ENCODE peak calls at places on chromosomes 1 and 21, in five cellular contexts. S, G, N, Z and L are unnamed samples.

GRCh38 chr1:229822026-229822425 is 196.0 kb downstream of the URB2 start:
- DNase-seq in G (no peak), S (no peak), Z (no peak), N (no peak), L (no peak)

GRCh38 chr1:231606712-231607111 is 19.9 kb upstream of the DISC1 start:
- DNase-seq in S (no peak), N (no peak), Z (no peak), G (no peak), L (peak; percentile 40)

GRCh38 chr1:46547481-46548383 is 3.7 kb downstream of the KNCN start:
- DNase-seq in G (peak; percentile 56), N (no peak), Z (peak; percentile 29), S (no peak), L (peak; percentile 30)

GRCh38 chr1:15956150-15956549 is 19.8 kb downstream of the ZBTB17 start:
- DNase-seq in N (no peak), Z (no peak), S (no peak), G (no peak), L (no peak)

GRCh38 chr1:156625436-156626078 is 6.3 kb downstream of the HAPLN2 start:
- DNase-seq in S (peak; percentile 78), N (peak; percentile 43), Z (no peak), G (peak; percentile 76), L (no peak)

GRCh38 chr1:22846453-22846852 is 126.2 kb downstream of the LACTBL1 start:
- DNase-seq in Z (no peak), N (no peak), S (no peak), G (no peak), L (no peak)

GRCh38 chr1:247360116-247360898 is 28.6 kb upstream of the ZNF496 start:
- DNase-seq in S (no peak), G (no peak), N (no peak), Z (no peak), L (no peak)

GRCh38 chr1:163361123-163361934 is 39.6 kb downstream of the NUF2 start:
- DNase-seq in S (no peak), Z (peak; percentile 55), N (no peak), G (peak; percentile 21), L (peak; percentile 35)

GRCh38 chr1:204962742-204963632 is 80.0 kb upstream of the CNTN2 start:
- DNase-seq in N (no peak), Z (no peak), G (no peak), S (no peak), L (no peak)

GRCh38 chr1:111596499-111596898 is 23.1 kb upstream of the RAP1A start:
- DNase-seq in S (no peak), G (no peak), N (no peak), Z (no peak), L (no peak)

GRCh38 chr1:219323426-219323825 is 149.7 kb downstream of the LYPLAL1 start:
- DNase-seq in Z (no peak), S (no peak), G (no peak), N (no peak), L (no peak)

GRCh38 chr1:209710098-209710497 is 5.5 kb downstream of the HSD11B1 start:
- DNase-seq in S (no peak), G (no peak), N (no peak), Z (no peak), L (no peak)

GRCh38 chr1:31859719-31860118 is 43.9 kb upstream of the SPOCD1 start:
- DNase-seq in S (no peak), N (no peak), G (no peak), Z (no peak), L (no peak)

GRCh38 chr1:17710889-17711576 is 44.1 kb upstream of the ACTL8 start:
- DNase-seq in G (no peak), Z (no peak), N (no peak), S (no peak), L (no peak)

GRCh38 chr21:39582749-39583148 is 30.0 kb upstream of the B3GALT5 start:
- DNase-seq in Z (no peak), N (no peak), G (no peak), S (no peak), L (no peak)

GRCh38 chr1:167345386-167345733 is 124.7 kb downstream of the POU2F1 start:
- DNase-seq in G (no peak), N (no peak), S (no peak), Z (no peak), L (no peak)

GRCh38 chr1:202281316-202282016 is 60.3 kb downstream of the UBE2T start:
- DNase-seq in G (no peak), N (no peak), S (no peak), Z (no peak), L (peak; percentile 81)

GRCh38 chr1:20640183-20640597 is 6.9 kb downstream of the PINK1 start:
- DNase-seq in S (no peak), N (peak; percentile 37), G (peak; percentile 23), Z (peak; percentile 24), L (peak; percentile 38)

GRCh38 chr1:23194119-23194984 is 22.9 kb downstream of the HTR1D start:
- DNase-seq in Z (no peak), G (no peak), N (no peak), S (no peak), L (peak; percentile 87)

GRCh38 chr1:204641455-204641854 is 44.1 kb downstream of the LRRN2 start:
- DNase-seq in Z (no peak), S (no peak), G (no peak), N (no peak), L (no peak)

GRCh38 chr1:186511761-186512637 is 51.1 kb upstream of the PDC start:
- DNase-seq in S (no peak), G (no peak), Z (no peak), N (no peak), L (peak; percentile 70)

GRCh38 chr1:37947364-37947763 is 511 bp upstream of the INPP5B start:
- DNase-seq in N (no peak), S (no peak), G (no peak), Z (no peak), L (no peak)

GRCh38 chr1:15876357-15876756 is 28.9 kb downstream of the SPEN start:
- DNase-seq in G (no peak), S (no peak), Z (no peak), N (no peak), L (no peak)

GRCh38 chr1:201501812-201502510 is 5.0 kb downstream of the CSRP1 start:
- DNase-seq in G (no peak), S (no peak), N (no peak), Z (no peak), L (no peak)

GRCh38 chr1:7298749-7299151 is 472.3 kb upstream of the VAMP3 start:
- DNase-seq in G (no peak), S (no peak), Z (no peak), N (no peak), L (peak; percentile 24)

GRCh38 chr1:8174807-8175206 is 143.1 kb upstream of the SLC45A1 start:
- DNase-seq in Z (no peak), N (no peak), S (no peak), G (no peak), L (no peak)

GRCh38 chr1:237789619-237790018 is 101.1 kb downstream of the ZP4 start:
- DNase-seq in S (no peak), Z (no peak), N (no peak), G (no peak), L (no peak)

GRCh38 chr1:26555550-26555981 is 26.0 kb downstream of the RPS6KA1 start:
- DNase-seq in G (no peak), Z (no peak), S (no peak), N (no peak), L (no peak)

GRCh38 chr1:6271554-6271953 is 10.7 kb upstream of the GPR153 start:
- DNase-seq in G (no peak), N (no peak), S (no peak), Z (peak; percentile 46), L (peak; percentile 34)

GRCh38 chr21:41766883-41767605 is at the start of gene RIPK4:
- DNase-seq in Z (peak; percentile 78), G (no peak), S (no peak), N (no peak), L (no peak)

GRCh38 chr21:14591882-14592281 is 45.8 kb upstream of the SAMSN1 start:
- DNase-seq in S (no peak), N (peak; percentile 11), G (no peak), Z (no peak), L (no peak)

GRCh38 chr1:99843760-99844159 is 6.4 kb upstream of the AGL start:
- DNase-seq in G (no peak), Z (no peak), S (no peak), N (no peak), L (no peak)

GRCh38 chr1:202365092-202365815 is 16.8 kb downstream of the PPP1R12B start:
- DNase-seq in G (no peak), S (no peak), Z (no peak), N (no peak), L (no peak)

GRCh38 chr1:194045416-194045815 is 859.0 kb upstream of the B3GALT2 start:
- DNase-seq in S (no peak), N (no peak), Z (no peak), G (no peak), L (peak; percentile 65)

GRCh38 chr1:34749983-34750382 is 4.9 kb upstream of the GJB5 start:
- DNase-seq in N (no peak), G (no peak), S (no peak), Z (no peak), L (no peak)

GRCh38 chr1:83850849-83851248 is 148.1 kb downstream of the TTLL7 start:
- DNase-seq in S (no peak), G (no peak), N (no peak), Z (no peak), L (no peak)

GRCh38 chr1:47181955-47182680 is 7.7 kb downstream of the PDZK1IP1 start:
- DNase-seq in S (no peak), G (no peak), Z (no peak), N (no peak), L (peak; percentile 63)

GRCh38 chr1:186888367-186888766 is 59.6 kb downstream of the PLA2G4A start:
- DNase-seq in S (no peak), G (no peak), N (no peak), Z (no peak), L (no peak)